ENCODE peak calls at places on chromosomes 12 and 14, in eight cellular contexts. T is SW 1271; Q is AG20443; X is activated B cell treated with CpG ODN at 0.5 μM for 24 hours; O is effector CD4-positive, alpha-beta T cell; R is EH; K is AG08396; B is GM10248. Z is an unnamed sample.

GRCh38 chr12:34233618-34234017 is 211.3 kb downstream of the ALG10 start:
- DNase-seq in T (no peak), Q (no peak), X (no peak), O (no peak), R (no peak), K (no peak), B (no peak), Z (no peak)

GRCh38 chr12:130086248-130086647 is 76.0 kb upstream of the FZD10 start:
- DNase-seq in T (no peak), Q (no peak), X (no peak), O (no peak), R (no peak), K (no peak), B (no peak), Z (peak)

GRCh38 chr12:97567619-97568110 is 105.1 kb downstream of the RMST start:
- DNase-seq in T (no peak), Q (no peak), X (no peak), O (no peak), R (no peak), K (no peak), B (no peak), Z (no peak)

GRCh38 chr14:37848985-37849605 is 253.7 kb downstream of the TTC6 start:
- DNase-seq in T (no peak), Q (no peak), X (no peak), O (no peak), R (no peak), K (no peak), B (no peak), Z (no peak)

GRCh38 chr14:74955229-74955999 is at the start of gene PGF:
- DNase-seq in T (peak), Q (peak), X (peak), O (peak), R (peak), K (peak), B (peak), Z (no peak)

GRCh38 chr12:18224745-18225144 is 36.6 kb upstream of the PIK3C2G start:
- DNase-seq in T (peak), Q (peak), X (no peak), O (no peak), R (peak), K (no peak), B (no peak), Z (no peak)

GRCh38 chr12:2004113-2004929 is at the start of gene DCP1B:
- DNase-seq in T (peak), Q (peak), X (peak), O (peak), R (peak), K (peak), B (peak), Z (peak)

GRCh38 chr14:71703477-71703876 is 228.8 kb upstream of the RGS6 start:
- DNase-seq in T (no peak), Q (peak), X (no peak), O (no peak), R (peak), K (peak), B (no peak), Z (no peak)

GRCh38 chr12:67025543-67026114 is 243.5 kb upstream of the CAND1 start:
- DNase-seq in T (peak), Q (peak), X (no peak), O (peak), R (peak), K (peak), B (peak), Z (peak)

GRCh38 chr12:57151741-57152407 is 4.5 kb upstream of the LRP1-AS start:
- DNase-seq in T (no peak), Q (peak), X (no peak), O (no peak), R (peak), K (peak), B (no peak), Z (no peak)

GRCh38 chr14:80536456-80536855 is 325.2 kb upstream of the DIO2 start:
- DNase-seq in T (no peak), Q (no peak), X (no peak), O (no peak), R (no peak), K (no peak), B (no peak), Z (no peak)

GRCh38 chr12:6943719-6944380 is at the start of the genes C12orf57 and RNU7-1:
- DNase-seq in T (peak), Q (peak), X (peak), O (peak), R (peak), K (peak), B (peak), Z (peak)

GRCh38 chr14:103317251-103317650 is 16.8 kb upstream of the EIF5 start:
- DNase-seq in T (no peak), Q (no peak), X (no peak), O (no peak), R (no peak), K (no peak), B (no peak), Z (no peak)

GRCh38 chr12:58888131-58888783 is 32.0 kb downstream of the LRIG3 start:
- DNase-seq in T (no peak), Q (peak), X (no peak), O (no peak), R (peak), K (peak), B (no peak), Z (no peak)

GRCh38 chr12:96303656-96304055 is 96.6 kb downstream of the CDK17 start:
- DNase-seq in T (no peak), Q (no peak), X (no peak), O (no peak), R (no peak), K (no peak), B (no peak), Z (no peak)

GRCh38 chr12:52279683-52280318 is 5.4 kb downstream of the KRT86 start:
- DNase-seq in T (no peak), Q (no peak), X (no peak), O (no peak), R (peak), K (no peak), B (no peak), Z (no peak)

GRCh38 chr14:61233436-61233956 is 47.6 kb downstream of the TMEM30B start:
- DNase-seq in T (no peak), Q (no peak), X (no peak), O (no peak), R (no peak), K (no peak), B (no peak), Z (no peak)

GRCh38 chr12:120091371-120092090 is 25.0 kb downstream of the RAB35 start:
- DNase-seq in T (no peak), Q (no peak), X (no peak), O (no peak), R (no peak), K (no peak), B (no peak), Z (no peak)

GRCh38 chr12:46872135-46872534 is 46.3 kb upstream of the SLC38A4 start:
- DNase-seq in T (no peak), Q (no peak), X (no peak), O (no peak), R (peak), K (no peak), B (no peak), Z (no peak)

GRCh38 chr14:43795600-43796228 is 711.4 kb downstream of the FSCB start:
- DNase-seq in T (no peak), Q (no peak), X (no peak), O (no peak), R (no peak), K (no peak), B (no peak), Z (no peak)

GRCh38 chr12:22276313-22276712 is 58.2 kb downstream of the ST8SIA1 start:
- DNase-seq in T (no peak), Q (no peak), X (no peak), O (no peak), R (no peak), K (no peak), B (no peak), Z (no peak)

GRCh38 chr12:2668816-2669215 is 126.0 kb upstream of the FKBP4 start:
- DNase-seq in T (no peak), Q (no peak), X (no peak), O (no peak), R (no peak), K (no peak), B (no peak), Z (no peak)

GRCh38 chr12:117876492-117876816 is 92.3 kb downstream of the KSR2 start:
- DNase-seq in T (no peak), Q (no peak), X (no peak), O (no peak), R (no peak), K (no peak), B (no peak), Z (no peak)

GRCh38 chr14:23450376-23450775 is 14.9 kb upstream of the MYH7 start:
- DNase-seq in T (no peak), Q (no peak), X (no peak), O (no peak), R (no peak), K (no peak), B (no peak), Z (no peak)

GRCh38 chr12:64034901-64035576 is 187.1 kb downstream of the KICS2 start:
- DNase-seq in T (no peak), Q (no peak), X (no peak), O (no peak), R (no peak), K (no peak), B (peak), Z (no peak)

GRCh38 chr12:83161451-83161850 is 474.7 kb downstream of the TMTC2 start:
- DNase-seq in T (no peak), Q (no peak), X (no peak), O (no peak), R (no peak), K (peak), B (no peak), Z (no peak)

GRCh38 chr14:80692903-80693302 is 248.6 kb downstream of the CEP128 start:
- DNase-seq in T (no peak), Q (no peak), X (no peak), O (no peak), R (no peak), K (no peak), B (no peak), Z (no peak)

GRCh38 chr14:104360522-104360921 is 219.0 kb upstream of the C14orf180 start:
- DNase-seq in T (no peak), Q (no peak), X (no peak), O (no peak), R (no peak), K (no peak), B (no peak), Z (no peak)

GRCh38 chr14:104638190-104638589 is 33.6 kb upstream of the TMEM179 start:
- DNase-seq in T (no peak), Q (no peak), X (no peak), O (no peak), R (no peak), K (no peak), B (no peak), Z (no peak)

GRCh38 chr12:75047885-75048525 is 161.6 kb downstream of the KCNC2 start:
- DNase-seq in T (no peak), Q (no peak), X (no peak), O (no peak), R (no peak), K (no peak), B (no peak), Z (no peak)

GRCh38 chr12:89573081-89573810 is 47.4 kb upstream of the POC1B start:
- DNase-seq in T (no peak), Q (peak), X (no peak), O (no peak), R (peak), K (no peak), B (no peak), Z (no peak)